ENCODE peak calls at places on chromosomes 13 and 19, in six cellular contexts. Q is NCI-H2029 treated with DMSO at 0.1 percent for 48 hours, M is posterior vena cava, X is Daoy, V is H7, O is choroid plexus epithelial cell. L is an unnamed sample.

GRCh38 chr19:17946965-17947784 is 14.4 kb downstream of the CCDC124 start:
- DNase-seq in Q (no peak), M (no peak), X (no peak), V (no peak), O (no peak), L (no peak)

GRCh38 chr19:35169226-35169995 is 14.9 kb downstream of the FXYD5 start:
- DNase-seq in Q (no peak), M (no peak), X (no peak), V (no peak), O (no peak), L (no peak)

GRCh38 chr13:97253581-97254293 is 31.6 kb downstream of the MBNL2 start:
- DNase-seq in Q (no peak), M (no peak), X (no peak), V (no peak), O (no peak), L (no peak)

GRCh38 chr13:68749801-68750200 is 1357.8 kb upstream of the ATXN8OS start:
- DNase-seq in Q (no peak), M (no peak), X (no peak), V (no peak), O (no peak), L (no peak)

GRCh38 chr13:97116754-97117153 is 105.4 kb upstream of the MBNL2 start:
- DNase-seq in Q (peak; percentile 26), M (no peak), X (peak; percentile 46), V (no peak), O (peak; percentile 77), L (no peak)

GRCh38 chr19:6800991-6801396 is 28.5 kb downstream of the VAV1 start:
- DNase-seq in Q (peak; percentile 44), M (no peak), X (peak; percentile 91), V (no peak), O (peak; percentile 64), L (no peak)

GRCh38 chr13:58097831-58098230 is 466.3 kb downstream of the PCDH17 start:
- DNase-seq in Q (no peak), M (no peak), X (no peak), V (no peak), O (peak; percentile 1), L (no peak)

GRCh38 chr13:28181413-28181812 is 43.1 kb downstream of the PAN3 start:
- DNase-seq in Q (no peak), M (no peak), X (peak; percentile 79), V (no peak), O (peak; percentile 60), L (no peak)

GRCh38 chr13:34941835-34942731 is at the start of gene NBEA:
- DNase-seq in Q (no peak), M (peak; percentile 89), X (peak; percentile 75), V (peak; percentile 91), O (peak; percentile 44), L (peak; percentile 71)

GRCh38 chr19:12647490-12648071 is 19.0 kb downstream of the MAN2B1 start:
- DNase-seq in Q (peak; percentile 81), M (peak; percentile 92), X (peak; percentile 49), V (peak; percentile 97), O (peak; percentile 51), L (peak; percentile 33)

GRCh38 chr19:28980236-28980868 is 232.6 kb downstream of the UQCRFS1 start:
- DNase-seq in Q (no peak), M (no peak), X (peak; percentile 17), V (peak; percentile 75), O (peak; percentile 63), L (no peak)

GRCh38 chr19:14575428-14575980 is 3.6 kb upstream of the NDUFB7 start:
- DNase-seq in Q (no peak), M (no peak), X (no peak), V (no peak), O (no peak), L (no peak)

GRCh38 chr13:45850020-45850613 is 1.4 kb downstream of the SIAH3 start:
- DNase-seq in Q (no peak), M (no peak), X (no peak), V (peak; percentile 64), O (no peak), L (no peak)